ENCODE peak calls at places on chromosomes 3 and 15, in ten cellular contexts. H is GM23338, O is endothelial cell of umbilical vein, G is stomach, X is transverse colon, L is SK-N-MC, S is K562, Z is GM12878, U is esophagus muscularis mucosa, N is H1. B is an unnamed sample.
A peak's percentile ranks its signal among the peaks of the same experiment; 100 is the strongest.

GRCh38 chr15:82393671-82394070 is 35.9 kb upstream of the GOLGA6L9 start:
- DNase-seq in H (no peak), O (no peak), G (no peak), X (no peak), L (no peak), S (no peak), Z (no peak), U (no peak), N (no peak), B (no peak)

GRCh38 chr3:153210116-153210515 is 48.1 kb downstream of the RAP2B start:
- DNase-seq in H (peak; percentile 57), O (no peak), G (no peak), X (no peak), L (no peak), S (peak; percentile 15), Z (no peak), U (no peak), N (no peak), B (no peak)

GRCh38 chr15:87267798-87268197 is 988.7 kb downstream of the NTRK3 start:
- DNase-seq in H (no peak), O (no peak), G (no peak), X (no peak), L (no peak), S (no peak), Z (no peak), U (no peak), N (no peak), B (no peak)

GRCh38 chr3:30458376-30458775 is 148.0 kb upstream of the TGFBR2 start:
- DNase-seq in H (no peak), O (no peak), G (no peak), X (no peak), L (no peak), S (no peak), Z (no peak), U (no peak), N (no peak), B (no peak)

GRCh38 chr3:78148986-78149717 is 1109.3 kb downstream of the ROBO2 start:
- DNase-seq in H (no peak), O (no peak), G (no peak), X (no peak), L (no peak), S (no peak), Z (no peak), U (no peak), N (no peak), B (no peak)

GRCh38 chr3:164683516-164683915 is 394.8 kb downstream of the SI start:
- DNase-seq in H (no peak), O (no peak), G (no peak), X (no peak), L (no peak), S (no peak), Z (no peak), U (no peak), N (no peak), B (no peak)

GRCh38 chr3:107987036-107987557 is 103.7 kb downstream of the CD47 start:
- DNase-seq in H (no peak), O (peak; percentile 95), G (peak; percentile 84), X (peak; percentile 77), L (peak; percentile 87), S (no peak), Z (no peak), U (peak; percentile 96), N (no peak), B (peak; percentile 80)

GRCh38 chr15:89754361-89755154 is 3.5 kb upstream of the MESP1 start:
- DNase-seq in H (no peak), O (no peak), G (no peak), X (no peak), L (no peak), S (no peak), Z (no peak), U (no peak), N (no peak), B (no peak)

GRCh38 chr3:158770254-158771017 is 31.4 kb upstream of the MFSD1 start:
- DNase-seq in H (no peak), O (peak; percentile 9), G (no peak), X (no peak), L (no peak), S (peak; percentile 22), Z (no peak), U (peak; percentile 64), N (no peak), B (no peak)

GRCh38 chr3:145767909-145768308 is 393.1 kb downstream of the PLOD2 start:
- DNase-seq in H (peak; percentile 8), O (peak; percentile 40), G (no peak), X (no peak), L (no peak), S (no peak), Z (no peak), U (no peak), N (no peak), B (no peak)

GRCh38 chr15:71800835-71801745 is 9.3 kb upstream of the NR2E3 start:
- DNase-seq in H (peak; percentile 82), O (peak; percentile 77), G (peak; percentile 43), X (peak; percentile 55), L (peak; percentile 39), S (peak; percentile 57), Z (no peak), U (no peak), N (peak; percentile 21), B (no peak)

GRCh38 chr3:52781741-52782140 is 4.3 kb downstream of the ITIH1 start:
- DNase-seq in H (no peak), O (no peak), G (no peak), X (peak; percentile 3), L (no peak), S (no peak), Z (no peak), U (no peak), N (no peak), B (no peak)

GRCh38 chr3:195270350-195271115 is 426 bp downstream of the XXYLT1 start:
- DNase-seq in H (peak; percentile 80), O (peak; percentile 86), G (no peak), X (peak; percentile 79), L (no peak), S (peak; percentile 51), Z (no peak), U (peak; percentile 89), N (no peak), B (no peak)

GRCh38 chr3:127059032-127059560 is 76.2 kb downstream of the PLXNA1 start:
- DNase-seq in H (no peak), O (no peak), G (no peak), X (no peak), L (no peak), S (no peak), Z (no peak), U (no peak), N (no peak), B (no peak)

GRCh38 chr3:38029400-38030125 is at the start of gene PLCD1:
- DNase-seq in H (peak; percentile 90), O (peak; percentile 43), G (peak; percentile 71), X (peak; percentile 79), L (no peak), S (peak; percentile 88), Z (no peak), U (no peak), N (no peak), B (peak; percentile 62)

GRCh38 chr3:159146856-159147255 is 345.0 kb downstream of the MFSD1 start:
- DNase-seq in H (no peak), O (peak; percentile 45), G (no peak), X (no peak), L (no peak), S (no peak), Z (no peak), U (no peak), N (no peak), B (no peak)

GRCh38 chr3:14552041-14552648 is 12.0 kb upstream of the GRIP2 start:
- DNase-seq in H (no peak), O (no peak), G (no peak), X (no peak), L (no peak), S (no peak), Z (no peak), U (no peak), N (no peak), B (no peak)

GRCh38 chr3:110419571-110419970 is 652.0 kb upstream of the NECTIN3 start:
- DNase-seq in H (no peak), O (peak; percentile 31), G (no peak), X (no peak), L (no peak), S (no peak), Z (no peak), U (no peak), N (no peak), B (no peak)

GRCh38 chr3:110413807-110414748 is 657.5 kb upstream of the NECTIN3 start:
- DNase-seq in H (no peak), O (peak; percentile 92), G (no peak), X (no peak), L (no peak), S (no peak), Z (no peak), U (no peak), N (no peak), B (no peak)

GRCh38 chr3:110413291-110413690 is 658.3 kb upstream of the NECTIN3 start:
- DNase-seq in H (no peak), O (no peak), G (no peak), X (no peak), L (no peak), S (no peak), Z (no peak), U (no peak), N (no peak), B (no peak)

GRCh38 chr3:110419096-110419495 is 652.5 kb upstream of the NECTIN3 start:
- DNase-seq in H (peak; percentile 8), O (peak; percentile 35), G (no peak), X (no peak), L (no peak), S (no peak), Z (no peak), U (no peak), N (no peak), B (no peak)

GRCh38 chr3:110414851-110415250 is 656.8 kb upstream of the NECTIN3 start:
- DNase-seq in H (no peak), O (peak; percentile 79), G (no peak), X (no peak), L (no peak), S (no peak), Z (no peak), U (no peak), N (no peak), B (no peak)
- TF ChIP-seq POLR2AphosphoS5 in H (no peak), O (no peak), G (no peak), X (no peak), L (no peak), S (no peak), Z (no peak), U (no peak), N (no peak), B (no peak)

GRCh38 chr3:58222161-58222724 is 11.5 kb upstream of the DNASE1L3 start:
- DNase-seq in H (no peak), O (peak; percentile 26), G (no peak), X (no peak), L (no peak), S (no peak), Z (no peak), U (no peak), N (no peak), B (no peak)
- H3K4me3 ChIP-seq in H (no peak overlapping the region), O (no peak overlapping the region), G (no peak overlapping the region), X (no peak overlapping the region), L (no peak overlapping the region), S (no peak overlapping the region), Z (no peak overlapping the region), U (no peak overlapping the region), N (no peak overlapping the region), B (no peak overlapping the region)

GRCh38 chr3:97839944-97840343 is 18.1 kb downstream of the CRYBG3 start:
- DNase-seq in H (no peak), O (no peak), G (no peak), X (no peak), L (no peak), S (no peak), Z (no peak), U (no peak), N (no peak), B (no peak)
- H3K27ac ChIP-seq in H (no peak overlapping the region), O (no peak overlapping the region), G (peak overlapping the region; percentile 75), X (peak overlapping the region; percentile 25), L (no peak overlapping the region), S (no peak overlapping the region), Z (no peak overlapping the region), U (no peak overlapping the region), N (no peak overlapping the region), B (no peak overlapping the region)

GRCh38 chr3:71581981-71582611 is 1.4 kb downstream of the FOXP1 start:
- DNase-seq in H (peak; percentile 88), O (peak; percentile 56), G (peak; percentile 53), X (peak; percentile 52), L (no peak), S (peak; percentile 34), Z (no peak), U (peak; percentile 92), N (no peak), B (peak; percentile 64)
- TF ChIP-seq POLR2AphosphoS5 in H (no peak), O (no peak), G (no peak), X (no peak), L (no peak), S (no peak), Z (no peak), U (peak; percentile 66), N (no peak), B (peak; percentile 77)

B was measured in breast epithelium.